ENCODE peak calls at places on chromosomes 4 and X, in nine cellular contexts. One of them, this sample, is unnamed. For H3K4me1, the result is how much of the 10 kb centered on the place peaks cover.

GRCh38 chr4:139950568-139950967 is 203.4 kb downstream of the MAML3 start:
- DNase-seq in ovary: no peak
- DNase-seq in stomach: no peak
- DNase-seq in sigmoid colon: no peak
- DNase-seq in transverse colon: no peak
- DNase-seq in suprapubic skin: no peak
- DNase-seq in upper lobe of left lung: no peak
- DNase-seq in K562: no peak
- DNase-seq in esophagus muscularis mucosa: no peak
- DNase-seq in this sample: no peak

GRCh38 chr4:24104173-24104572 is 214.3 kb upstream of the PPARGC1A start:
- DNase-seq in ovary: no peak
- DNase-seq in stomach: no peak
- DNase-seq in sigmoid colon: no peak
- DNase-seq in transverse colon: no peak
- DNase-seq in suprapubic skin: no peak
- DNase-seq in upper lobe of left lung: no peak
- DNase-seq in K562: no peak
- DNase-seq in esophagus muscularis mucosa: no peak
- DNase-seq in this sample: no peak

GRCh38 chr4:30721353-30722091 is 1.4 kb downstream of the PCDH7 start:
- DNase-seq in ovary: no peak
- DNase-seq in stomach: peak
- DNase-seq in sigmoid colon: peak
- DNase-seq in transverse colon: peak
- DNase-seq in suprapubic skin: no peak
- DNase-seq in upper lobe of left lung: peak
- DNase-seq in K562: no peak
- DNase-seq in esophagus muscularis mucosa: no peak
- DNase-seq in this sample: no peak

GRCh38 chrX:15530318-15530717 is 29.7 kb downstream of the BMX start:
- DNase-seq in ovary: no peak
- DNase-seq in stomach: no peak
- DNase-seq in sigmoid colon: no peak
- DNase-seq in transverse colon: no peak
- DNase-seq in suprapubic skin: no peak
- DNase-seq in upper lobe of left lung: no peak
- DNase-seq in K562: peak
- DNase-seq in esophagus muscularis mucosa: no peak
- DNase-seq in this sample: no peak

GRCh38 chr4:139557506-139558110 is 1.6 kb upstream of the SETD7 start:
- DNase-seq in ovary: no peak
- DNase-seq in stomach: peak
- DNase-seq in sigmoid colon: no peak
- DNase-seq in transverse colon: no peak
- DNase-seq in suprapubic skin: no peak
- DNase-seq in upper lobe of left lung: no peak
- DNase-seq in K562: no peak
- DNase-seq in esophagus muscularis mucosa: no peak
- DNase-seq in this sample: no peak

GRCh38 chr4:16626945-16627344 is 271.5 kb downstream of the LDB2 start:
- DNase-seq in ovary: peak
- DNase-seq in stomach: no peak
- DNase-seq in sigmoid colon: no peak
- DNase-seq in transverse colon: no peak
- DNase-seq in suprapubic skin: peak
- DNase-seq in upper lobe of left lung: no peak
- DNase-seq in K562: no peak
- DNase-seq in esophagus muscularis mucosa: no peak
- DNase-seq in this sample: peak

GRCh38 chr4:184062769-184063168 is 154.9 kb downstream of the ENPP6 start:
- DNase-seq in ovary: no peak
- DNase-seq in stomach: no peak
- DNase-seq in sigmoid colon: no peak
- DNase-seq in transverse colon: no peak
- DNase-seq in suprapubic skin: no peak
- DNase-seq in upper lobe of left lung: no peak
- DNase-seq in K562: no peak
- DNase-seq in esophagus muscularis mucosa: no peak
- DNase-seq in this sample: no peak

GRCh38 chr4:153494562-153494961 is 28.4 kb downstream of the TMEM131L start:
- DNase-seq in ovary: no peak
- DNase-seq in stomach: no peak
- DNase-seq in sigmoid colon: no peak
- DNase-seq in transverse colon: no peak
- DNase-seq in suprapubic skin: no peak
- DNase-seq in upper lobe of left lung: no peak
- DNase-seq in K562: no peak
- DNase-seq in esophagus muscularis mucosa: no peak
- DNase-seq in this sample: no peak

GRCh38 chr4:156901871-156902270 is 69.7 kb downstream of the PDGFC start:
- DNase-seq in ovary: no peak
- DNase-seq in stomach: no peak
- DNase-seq in sigmoid colon: no peak
- DNase-seq in transverse colon: no peak
- DNase-seq in suprapubic skin: no peak
- DNase-seq in upper lobe of left lung: no peak
- DNase-seq in K562: no peak
- DNase-seq in esophagus muscularis mucosa: no peak
- DNase-seq in this sample: no peak

GRCh38 chrX:31702208-31702607 is 630.4 kb upstream of the FTHL17 start:
- DNase-seq in ovary: no peak
- DNase-seq in stomach: no peak
- DNase-seq in sigmoid colon: no peak
- DNase-seq in transverse colon: no peak
- DNase-seq in suprapubic skin: no peak
- DNase-seq in upper lobe of left lung: no peak
- DNase-seq in K562: no peak
- DNase-seq in esophagus muscularis mucosa: no peak
- DNase-seq in this sample: no peak

GRCh38 chrX:151997539-151997938 is 23.1 kb upstream of the GABRE start:
- DNase-seq in ovary: no peak
- DNase-seq in stomach: no peak
- DNase-seq in sigmoid colon: no peak
- DNase-seq in transverse colon: no peak
- DNase-seq in suprapubic skin: no peak
- DNase-seq in upper lobe of left lung: no peak
- DNase-seq in K562: no peak
- DNase-seq in esophagus muscularis mucosa: no peak
- DNase-seq in this sample: no peak

GRCh38 chr4:15961778-15962510 is 1.0 kb downstream of the FGFBP2 start:
- DNase-seq in ovary: no peak
- DNase-seq in stomach: no peak
- DNase-seq in sigmoid colon: no peak
- DNase-seq in transverse colon: no peak
- DNase-seq in suprapubic skin: no peak
- DNase-seq in upper lobe of left lung: no peak
- DNase-seq in K562: no peak
- DNase-seq in esophagus muscularis mucosa: no peak
- DNase-seq in this sample: peak

GRCh38 chr4:105859233-105859632 is 36.0 kb upstream of the NPNT start:
- DNase-seq in ovary: no peak
- DNase-seq in stomach: no peak
- DNase-seq in sigmoid colon: no peak
- DNase-seq in transverse colon: no peak
- DNase-seq in suprapubic skin: no peak
- DNase-seq in upper lobe of left lung: no peak
- DNase-seq in K562: no peak
- DNase-seq in esophagus muscularis mucosa: no peak
- DNase-seq in this sample: no peak

GRCh38 chr4:24210332-24210902 is 320.6 kb upstream of the PPARGC1A start:
- DNase-seq in ovary: peak
- DNase-seq in stomach: no peak
- DNase-seq in sigmoid colon: peak
- DNase-seq in transverse colon: peak
- DNase-seq in suprapubic skin: peak
- DNase-seq in upper lobe of left lung: peak
- DNase-seq in K562: no peak
- DNase-seq in esophagus muscularis mucosa: peak
- DNase-seq in this sample: peak

GRCh38 chr4:169040559-169041261 is 30.7 kb upstream of the CBR4 start:
- DNase-seq in ovary: no peak
- DNase-seq in stomach: peak
- DNase-seq in sigmoid colon: no peak
- DNase-seq in transverse colon: peak
- DNase-seq in suprapubic skin: no peak
- DNase-seq in upper lobe of left lung: no peak
- DNase-seq in K562: no peak
- DNase-seq in esophagus muscularis mucosa: no peak
- DNase-seq in this sample: no peak

GRCh38 chrX:68936608-68937007 is 107.8 kb downstream of the EFNB1 start:
- DNase-seq in ovary: no peak
- DNase-seq in stomach: peak
- DNase-seq in sigmoid colon: peak
- DNase-seq in transverse colon: peak
- DNase-seq in suprapubic skin: no peak
- DNase-seq in upper lobe of left lung: no peak
- DNase-seq in K562: no peak
- DNase-seq in esophagus muscularis mucosa: no peak
- DNase-seq in this sample: no peak

GRCh38 chr4:39046243-39046642 is 14.0 kb upstream of the TMEM156 start:
- DNase-seq in ovary: no peak
- DNase-seq in stomach: no peak
- DNase-seq in sigmoid colon: no peak
- DNase-seq in transverse colon: no peak
- DNase-seq in suprapubic skin: no peak
- DNase-seq in upper lobe of left lung: peak
- DNase-seq in K562: no peak
- DNase-seq in esophagus muscularis mucosa: no peak
- DNase-seq in this sample: no peak

GRCh38 chr4:169682360-169683047 is 62.1 kb downstream of the CLCN3 start:
- DNase-seq in ovary: no peak
- DNase-seq in stomach: no peak
- DNase-seq in sigmoid colon: no peak
- DNase-seq in transverse colon: no peak
- DNase-seq in suprapubic skin: no peak
- DNase-seq in upper lobe of left lung: no peak
- DNase-seq in K562: no peak
- DNase-seq in esophagus muscularis mucosa: no peak
- DNase-seq in this sample: no peak

GRCh38 chr4:80070880-80071620 is 2.0 kb downstream of the ANTXR2 start:
- DNase-seq in ovary: no peak
- DNase-seq in stomach: no peak
- DNase-seq in sigmoid colon: no peak
- DNase-seq in transverse colon: no peak
- DNase-seq in suprapubic skin: no peak
- DNase-seq in upper lobe of left lung: no peak
- DNase-seq in K562: no peak
- DNase-seq in esophagus muscularis mucosa: no peak
- DNase-seq in this sample: no peak

GRCh38 chr4:78778530-78778929 is 2.4 kb downstream of the BMP2K start:
- DNase-seq in ovary: no peak
- DNase-seq in stomach: no peak
- DNase-seq in sigmoid colon: no peak
- DNase-seq in transverse colon: no peak
- DNase-seq in suprapubic skin: no peak
- DNase-seq in upper lobe of left lung: no peak
- DNase-seq in K562: no peak
- DNase-seq in esophagus muscularis mucosa: no peak
- DNase-seq in this sample: no peak
- H3K4me1 ChIP-seq in ovary: under half
- H3K4me1 ChIP-seq in stomach: under half
- H3K4me1 ChIP-seq in sigmoid colon: under half
- H3K4me1 ChIP-seq in transverse colon: under half
- H3K4me1 ChIP-seq in suprapubic skin: under half
- H3K4me1 ChIP-seq in upper lobe of left lung: under half
- H3K4me1 ChIP-seq in K562: under half
- H3K4me1 ChIP-seq in esophagus muscularis mucosa: half or more
- H3K4me1 ChIP-seq in this sample: under half

GRCh38 chr4:55181606-55182005 is 56.2 kb upstream of the KDR start:
- DNase-seq in ovary: no peak
- DNase-seq in stomach: no peak
- DNase-seq in sigmoid colon: no peak
- DNase-seq in transverse colon: no peak
- DNase-seq in suprapubic skin: no peak
- DNase-seq in upper lobe of left lung: no peak
- DNase-seq in K562: no peak
- DNase-seq in esophagus muscularis mucosa: no peak
- DNase-seq in this sample: no peak
- TF ChIP-seq EP300 in ovary: no peak
- TF ChIP-seq EP300 in stomach: no peak
- TF ChIP-seq EP300 in sigmoid colon: no peak
- TF ChIP-seq EP300 in transverse colon: no peak
- TF ChIP-seq EP300 in suprapubic skin: no peak
- TF ChIP-seq EP300 in upper lobe of left lung: no peak
- TF ChIP-seq EP300 in K562: no peak
- TF ChIP-seq EP300 in esophagus muscularis mucosa: no peak
- TF ChIP-seq EP300 in this sample: no peak

DNA sequence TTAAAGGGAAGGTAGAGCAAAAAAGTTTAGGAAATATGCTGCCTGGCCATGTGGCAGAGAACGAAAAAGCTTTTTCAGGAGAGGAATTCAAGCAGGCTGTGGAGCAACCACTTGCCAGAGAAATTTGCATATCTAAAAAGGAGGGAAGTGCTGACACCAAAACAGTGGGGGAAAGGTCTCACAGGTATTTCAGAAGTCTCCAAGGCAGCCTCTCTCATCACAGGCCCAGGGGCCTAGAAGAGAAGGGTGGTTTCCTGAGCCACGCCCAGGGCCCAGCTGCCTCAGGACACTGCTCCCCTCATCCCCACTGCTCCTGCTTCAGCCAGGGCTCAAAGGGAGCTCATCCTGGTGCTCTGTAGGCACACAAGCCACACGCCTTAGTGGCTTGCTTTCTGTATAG is 29.9 kb upstream of the STS start:
- DNase-seq in ovary: no peak
- DNase-seq in stomach: no peak
- DNase-seq in sigmoid colon: no peak
- DNase-seq in transverse colon: no peak
- DNase-seq in suprapubic skin: no peak
- DNase-seq in upper lobe of left lung: no peak
- DNase-seq in K562: no peak
- DNase-seq in esophagus muscularis mucosa: no peak
- DNase-seq in this sample: no peak
- H3K4me1 ChIP-seq in ovary: under half
- H3K4me1 ChIP-seq in stomach: under half
- H3K4me1 ChIP-seq in sigmoid colon: under half
- H3K4me1 ChIP-seq in transverse colon: under half
- H3K4me1 ChIP-seq in suprapubic skin: under half
- H3K4me1 ChIP-seq in upper lobe of left lung: under half
- H3K4me1 ChIP-seq in K562: under half
- H3K4me1 ChIP-seq in esophagus muscularis mucosa: under half
- H3K4me1 ChIP-seq in this sample: under half

DNA sequence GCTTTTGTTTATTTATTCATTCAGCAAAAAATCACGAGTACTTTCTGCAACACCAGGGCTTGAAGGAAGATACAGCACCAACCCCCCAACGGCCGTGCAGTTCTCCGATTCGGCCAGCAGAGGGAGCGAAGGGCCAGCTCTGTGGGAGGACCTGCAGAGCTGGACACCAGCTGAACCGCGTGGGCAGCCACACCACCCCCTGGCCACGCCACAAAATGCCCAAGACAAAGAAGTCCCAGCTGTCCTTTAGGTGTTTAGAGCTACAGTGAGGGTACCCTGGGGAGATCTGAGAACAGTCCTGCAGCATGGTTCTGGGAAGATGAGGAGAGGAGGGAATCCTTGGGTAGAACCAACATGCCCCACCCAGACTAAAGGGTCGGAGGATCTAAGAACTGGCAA is 83.1 kb downstream of the RELL1 start:
- DNase-seq in ovary: peak
- DNase-seq in stomach: peak
- DNase-seq in sigmoid colon: peak
- DNase-seq in transverse colon: peak
- DNase-seq in suprapubic skin: peak
- DNase-seq in upper lobe of left lung: peak
- DNase-seq in K562: peak
- DNase-seq in esophagus muscularis mucosa: peak
- DNase-seq in this sample: peak
- TF ChIP-seq EP300 in ovary: no peak
- TF ChIP-seq EP300 in stomach: no peak
- TF ChIP-seq EP300 in sigmoid colon: no peak
- TF ChIP-seq EP300 in transverse colon: no peak
- TF ChIP-seq EP300 in suprapubic skin: no peak
- TF ChIP-seq EP300 in upper lobe of left lung: no peak
- TF ChIP-seq EP300 in K562: no peak
- TF ChIP-seq EP300 in esophagus muscularis mucosa: no peak
- TF ChIP-seq EP300 in this sample: no peak